ENCODE peak calls at places on chromosomes 12 and 14, in seven cellular contexts. I is cardiac muscle cell; X is stimulated activated CD4-positive, alpha-beta T cell treated with anti-CD3 and anti-CD28 coated beads, Interleukin-4, amount 100 ng/mL, for 48 hours; B is lower leg skin; Y is anterior cingulate cortex; M is activated T-helper 1 cell treated with anti-CD3 and anti-CD28 coated beads, Interleukin-2, amount 50 U/mL, for 16 hours; K is AML-193. L is an unnamed sample.

GRCh38 chr12:74914378-74914777 is 295.3 kb downstream of the KCNC2 start:
- DNase-seq in I (no peak), X (no peak), B (no peak), Y (no peak), M (no peak), K (no peak), L (no peak)

GRCh38 chr12:75836533-75836932 is 195.0 kb downstream of the PHLDA1 start:
- DNase-seq in I (no peak), X (no peak), B (no peak), Y (no peak), M (no peak), K (no peak), L (no peak)

GRCh38 chr12:6998708-6999451 is 19.4 kb downstream of the LPCAT3 start:
- DNase-seq in I (no peak), X (no peak), B (no peak), Y (no peak), M (no peak), K (no peak), L (no peak)

GRCh38 chr14:64649383-64649998 is 54.7 kb upstream of the PLEKHG3 start:
- DNase-seq in I (peak), X (no peak), B (no peak), Y (no peak), M (no peak), K (no peak), L (no peak)

GRCh38 chr14:79581912-79582576 is 629.3 kb downstream of the DIO2 start:
- DNase-seq in I (no peak), X (no peak), B (no peak), Y (no peak), M (no peak), K (no peak), L (no peak)

GRCh38 chr12:52241205-52241842 is 8.3 kb downstream of the KRT7 start:
- DNase-seq in I (no peak), X (no peak), B (peak), Y (no peak), M (no peak), K (no peak), L (peak)

GRCh38 chr14:60168841-60169240 is 3.6 kb upstream of the DHRS7 start:
- DNase-seq in I (no peak), X (no peak), B (no peak), Y (no peak), M (no peak), K (no peak), L (no peak)

GRCh38 chr12:17976202-17976601 is 113.8 kb downstream of the RERGL start:
- DNase-seq in I (no peak), X (no peak), B (no peak), Y (no peak), M (no peak), K (no peak), L (no peak)

GRCh38 chr14:68707496-68707895 is 85.4 kb downstream of the ZFP36L1 start:
- DNase-seq in I (no peak), X (no peak), B (peak), Y (no peak), M (no peak), K (no peak), L (no peak)

GRCh38 chr14:56274556-56274955 is 156.3 kb downstream of the PELI2 start:
- DNase-seq in I (no peak), X (no peak), B (no peak), Y (no peak), M (no peak), K (no peak), L (no peak)

GRCh38 chr14:25178255-25178654 is 128.3 kb upstream of the STXBP6 start:
- DNase-seq in I (no peak), X (no peak), B (no peak), Y (no peak), M (no peak), K (no peak), L (no peak)

GRCh38 chr12:67774983-67775587 is 126.5 kb downstream of the DYRK2 start:
- DNase-seq in I (no peak), X (no peak), B (no peak), Y (no peak), M (no peak), K (no peak), L (no peak)

GRCh38 chr12:90065301-90065801 is 356.7 kb upstream of the ATP2B1 start:
- DNase-seq in I (no peak), X (no peak), B (no peak), Y (no peak), M (no peak), K (no peak), L (no peak)

GRCh38 chr12:104064031-104064841 is at the start of gene HCFC2:
- DNase-seq in I (peak), X (peak), B (peak), Y (peak), M (peak), K (peak), L (peak)

L was measured in SK-N-SH.